ENCODE peak calls at places on chromosome 13, in ten cellular contexts. One of them, this sample, is unnamed.

GRCh38 chr13:35720290-35720689 is 243.8 kb upstream of the MAB21L1 start:
- DNase-seq in C1 segment of cervical spinal cord: no peak
- DNase-seq in stimulated activated CD8-positive, alpha-beta memory T cell treated with anti-CD3 and anti-CD28 coated beads, Interleukin-2, amount 100 ng/mL, for 48 hours: no peak
- DNase-seq in nucleus accumbens: no peak
- DNase-seq in left cardiac atrium: no peak
- DNase-seq in GDM1: no peak
- DNase-seq in naive B cell: no peak
- DNase-seq in smooth muscle cell of the brain vasculature: no peak
- DNase-seq in skeletal muscle cell: no peak
- DNase-seq in cardiac muscle cell: no peak
- DNase-seq in this sample: no peak

GRCh38 chr13:94617389-94618000 is 15.8 kb downstream of the GPR180 start:
- DNase-seq in C1 segment of cervical spinal cord: no peak
- DNase-seq in stimulated activated CD8-positive, alpha-beta memory T cell treated with anti-CD3 and anti-CD28 coated beads, Interleukin-2, amount 100 ng/mL, for 48 hours: no peak
- DNase-seq in nucleus accumbens: no peak
- DNase-seq in left cardiac atrium: no peak
- DNase-seq in GDM1: no peak
- DNase-seq in naive B cell: peak
- DNase-seq in smooth muscle cell of the brain vasculature: no peak
- DNase-seq in skeletal muscle cell: no peak
- DNase-seq in cardiac muscle cell: peak
- DNase-seq in this sample: no peak

GRCh38 chr13:21106089-21106488 is 44.7 kb upstream of the LATS2 start:
- DNase-seq in C1 segment of cervical spinal cord: no peak
- DNase-seq in stimulated activated CD8-positive, alpha-beta memory T cell treated with anti-CD3 and anti-CD28 coated beads, Interleukin-2, amount 100 ng/mL, for 48 hours: no peak
- DNase-seq in nucleus accumbens: no peak
- DNase-seq in left cardiac atrium: no peak
- DNase-seq in GDM1: no peak
- DNase-seq in naive B cell: no peak
- DNase-seq in smooth muscle cell of the brain vasculature: no peak
- DNase-seq in skeletal muscle cell: peak
- DNase-seq in cardiac muscle cell: no peak
- DNase-seq in this sample: no peak

GRCh38 chr13:46523972-46524737 is 28.8 kb upstream of the LRCH1 start:
- DNase-seq in C1 segment of cervical spinal cord: peak
- DNase-seq in stimulated activated CD8-positive, alpha-beta memory T cell treated with anti-CD3 and anti-CD28 coated beads, Interleukin-2, amount 100 ng/mL, for 48 hours: no peak
- DNase-seq in nucleus accumbens: no peak
- DNase-seq in left cardiac atrium: no peak
- DNase-seq in GDM1: no peak
- DNase-seq in naive B cell: no peak
- DNase-seq in smooth muscle cell of the brain vasculature: no peak
- DNase-seq in skeletal muscle cell: no peak
- DNase-seq in cardiac muscle cell: no peak
- DNase-seq in this sample: no peak

GRCh38 chr13:70896136-70896535 is 787.9 kb upstream of the KLHL1 start:
- DNase-seq in C1 segment of cervical spinal cord: no peak
- DNase-seq in stimulated activated CD8-positive, alpha-beta memory T cell treated with anti-CD3 and anti-CD28 coated beads, Interleukin-2, amount 100 ng/mL, for 48 hours: no peak
- DNase-seq in nucleus accumbens: no peak
- DNase-seq in left cardiac atrium: no peak
- DNase-seq in GDM1: no peak
- DNase-seq in naive B cell: no peak
- DNase-seq in smooth muscle cell of the brain vasculature: no peak
- DNase-seq in skeletal muscle cell: no peak
- DNase-seq in cardiac muscle cell: no peak
- DNase-seq in this sample: no peak

GRCh38 chr13:33999830-34000605 is 182.1 kb downstream of the RFC3 start:
- DNase-seq in C1 segment of cervical spinal cord: no peak
- DNase-seq in stimulated activated CD8-positive, alpha-beta memory T cell treated with anti-CD3 and anti-CD28 coated beads, Interleukin-2, amount 100 ng/mL, for 48 hours: no peak
- DNase-seq in nucleus accumbens: no peak
- DNase-seq in left cardiac atrium: no peak
- DNase-seq in GDM1: no peak
- DNase-seq in naive B cell: no peak
- DNase-seq in smooth muscle cell of the brain vasculature: no peak
- DNase-seq in skeletal muscle cell: no peak
- DNase-seq in cardiac muscle cell: no peak
- DNase-seq in this sample: no peak

GRCh38 chr13:114128624-114129522 is 3.5 kb downstream of the RASA3 start:
- DNase-seq in C1 segment of cervical spinal cord: peak
- DNase-seq in stimulated activated CD8-positive, alpha-beta memory T cell treated with anti-CD3 and anti-CD28 coated beads, Interleukin-2, amount 100 ng/mL, for 48 hours: peak
- DNase-seq in nucleus accumbens: no peak
- DNase-seq in left cardiac atrium: peak
- DNase-seq in GDM1: peak
- DNase-seq in naive B cell: peak
- DNase-seq in smooth muscle cell of the brain vasculature: no peak
- DNase-seq in skeletal muscle cell: peak
- DNase-seq in cardiac muscle cell: no peak
- DNase-seq in this sample: no peak

GRCh38 chr13:102817907-102818306 is 19.0 kb downstream of the BIVM start:
- DNase-seq in C1 segment of cervical spinal cord: no peak
- DNase-seq in stimulated activated CD8-positive, alpha-beta memory T cell treated with anti-CD3 and anti-CD28 coated beads, Interleukin-2, amount 100 ng/mL, for 48 hours: no peak
- DNase-seq in nucleus accumbens: no peak
- DNase-seq in left cardiac atrium: no peak
- DNase-seq in GDM1: no peak
- DNase-seq in naive B cell: no peak
- DNase-seq in smooth muscle cell of the brain vasculature: no peak
- DNase-seq in skeletal muscle cell: no peak
- DNase-seq in cardiac muscle cell: no peak
- DNase-seq in this sample: no peak

GRCh38 chr13:36192166-36192565 is 22.2 kb downstream of the SOHLH2 start:
- DNase-seq in C1 segment of cervical spinal cord: no peak
- DNase-seq in stimulated activated CD8-positive, alpha-beta memory T cell treated with anti-CD3 and anti-CD28 coated beads, Interleukin-2, amount 100 ng/mL, for 48 hours: no peak
- DNase-seq in nucleus accumbens: no peak
- DNase-seq in left cardiac atrium: no peak
- DNase-seq in GDM1: no peak
- DNase-seq in naive B cell: no peak
- DNase-seq in smooth muscle cell of the brain vasculature: no peak
- DNase-seq in skeletal muscle cell: peak
- DNase-seq in cardiac muscle cell: no peak
- DNase-seq in this sample: no peak